ENCODE peak calls at places on chromosome 9, in seven cellular contexts. G is cardiac fibroblast, T is mucosa of gallbladder, C is iPS-NIHi11, Z is spleen, L is choroid plexus epithelial cell, Y is GM04503. D is an unnamed sample.
A peak's percentile ranks its signal among the peaks of the same experiment; 100 is the strongest.

GRCh38 chr9:138009456-138010273 is 132.1 kb downstream of the CACNA1B start:
- DNase-seq in C (no peak), L (no peak), T (no peak), Z (peak; percentile 62), Y (no peak), G (no peak), D (no peak)

GRCh38 chr9:74096420-74096819 is 400.7 kb upstream of the RORB start:
- DNase-seq in Y (no peak), L (no peak), T (no peak), G (no peak), Z (no peak), C (no peak), D (no peak)

GRCh38 chr9:34927061-34927460 is 31.0 kb upstream of the PHF24 start:
- DNase-seq in C (no peak), L (no peak), T (no peak), Z (no peak), G (no peak), Y (no peak), D (no peak)

GRCh38 chr9:132768932-132769894 is 98.9 kb downstream of the GTF3C4 start:
- DNase-seq in Z (peak; percentile 83), L (peak; percentile 76), C (peak; percentile 76), Y (peak; percentile 12), G (peak; percentile 82), T (peak; percentile 51), D (peak; percentile 25)

GRCh38 chr9:122498883-122499288 is 11.7 kb upstream of the OR1J2 start:
- DNase-seq in Y (peak; percentile 29), C (peak; percentile 28), G (peak; percentile 64), T (peak; percentile 14), Z (no peak), L (peak; percentile 70), D (peak; percentile 43)

GRCh38 chr9:38311382-38312270 is 80.9 kb upstream of the ALDH1B1 start:
- DNase-seq in Z (no peak), C (peak; percentile 61), L (peak; percentile 21), Y (no peak), G (peak; percentile 9), T (no peak), D (no peak)

GRCh38 chr9:95009459-95009858 is 283.0 kb downstream of the AOPEP start:
- DNase-seq in Y (no peak), C (no peak), Z (no peak), L (no peak), G (no peak), T (no peak), D (no peak)

GRCh38 chr9:136118061-136118366 is 661 bp downstream of the TMEM250 start:
- DNase-seq in Y (no peak), Z (no peak), L (no peak), C (no peak), G (no peak), T (no peak), D (no peak)

GRCh38 chr9:82271099-82271498 is 282.5 kb downstream of the SPATA31D1 start:
- DNase-seq in T (no peak), L (peak; percentile 49), C (no peak), G (peak; percentile 17), Y (peak; percentile 78), Z (no peak), D (peak; percentile 95)

GRCh38 chr9:127388037-127388855 is 8.7 kb upstream of the SLC2A8 start:
- DNase-seq in Y (peak; percentile 84), Z (peak; percentile 66), G (peak; percentile 96), L (peak; percentile 99), T (peak; percentile 54), C (no peak), D (peak; percentile 98)

GRCh38 chr9:80191108-80191507 is 619.3 kb downstream of the TLE4 start:
- DNase-seq in C (no peak), G (no peak), T (no peak), L (peak; percentile 4), Y (peak; percentile 11), Z (no peak), D (peak; percentile 57)

GRCh38 chr9:122946486-122947003 is 5.7 kb downstream of the RABGAP1 start:
- DNase-seq in T (no peak), L (no peak), G (no peak), Y (no peak), Z (no peak), C (no peak), D (no peak)

GRCh38 chr9:35604578-35605335 is at the start of gene TESK1:
- DNase-seq in G (peak; percentile 62), C (peak; percentile 94), L (peak; percentile 62), Y (no peak), Z (peak; percentile 96), T (peak; percentile 67), D (peak; percentile 34)

GRCh38 chr9:81814794-81815464 is 113.3 kb upstream of the SPATA31D4 start:
- DNase-seq in Y (no peak), Z (no peak), T (no peak), G (no peak), C (peak; percentile 27), L (no peak), D (no peak)

GRCh38 chr9:10173561-10173960 is 439.2 kb downstream of the PTPRD start:
- DNase-seq in Y (no peak), G (no peak), T (no peak), L (no peak), Z (no peak), C (no peak), D (no peak)

GRCh38 chr9:33742519-33742918 is 52.8 kb upstream of the PRSS3 start:
- DNase-seq in C (no peak), Z (no peak), L (no peak), Y (no peak), G (no peak), T (no peak), D (no peak)

GRCh38 chr9:89666364-89666763 is 61.6 kb downstream of the GADD45G start:
- DNase-seq in Y (no peak), C (no peak), T (no peak), G (no peak), Z (no peak), L (no peak), D (no peak)

GRCh38 chr9:133788819-133789733 is 50.9 kb upstream of the SARDH start:
- DNase-seq in Y (no peak), L (no peak), T (peak; percentile 64), Z (peak; percentile 84), G (no peak), C (no peak), D (no peak)

GRCh38 chr9:73239868-73240267 is 88.2 kb downstream of the ANXA1 start:
- DNase-seq in L (peak; percentile 21), C (no peak), Z (no peak), G (no peak), Y (no peak), T (no peak), D (no peak)

GRCh38 chr9:126695186-126696090 is 81.7 kb downstream of the LMX1B start:
- DNase-seq in Z (peak; percentile 64), T (no peak), C (no peak), G (no peak), L (no peak), Y (no peak), D (no peak)

GRCh38 chr9:130321539-130321938 is 56.0 kb downstream of the HMCN2 start:
- DNase-seq in T (no peak), Z (no peak), L (no peak), C (no peak), Y (no peak), G (no peak), D (no peak)

D was measured in IMR-90.